ENCODE peak calls at places on chromosomes 4 and X, in four cellular contexts. One of them, this sample, is unnamed.

GRCh38 chr4:37138789-37139188 is 105.8 kb upstream of the NWD2 start:
- DNase-seq in NCI-H1092: no peak
- DNase-seq in non-pigmented ciliary epithelial cell: no peak
- DNase-seq in stimulated activated CD8-positive, alpha-beta memory T cell treated with anti-CD3 and anti-CD28 coated beads, Interleukin-4, amount 100 ng/mL, for 4 hours: no peak
- DNase-seq in this sample: no peak

GRCh38 chr4:18049446-18049845 is 27.9 kb upstream of the LCORL start:
- DNase-seq in NCI-H1092: no peak
- DNase-seq in non-pigmented ciliary epithelial cell: no peak
- DNase-seq in stimulated activated CD8-positive, alpha-beta memory T cell treated with anti-CD3 and anti-CD28 coated beads, Interleukin-4, amount 100 ng/mL, for 4 hours: no peak
- DNase-seq in this sample: no peak

GRCh38 chr4:146335763-146336412 is 121.5 kb downstream of the REELD1 start:
- DNase-seq in non-pigmented ciliary epithelial cell: no peak
- DNase-seq in NCI-H1092: no peak
- DNase-seq in stimulated activated CD8-positive, alpha-beta memory T cell treated with anti-CD3 and anti-CD28 coated beads, Interleukin-4, amount 100 ng/mL, for 4 hours: no peak
- DNase-seq in this sample: no peak

GRCh38 chr4:73705056-73705432 is 35.3 kb upstream of the CXCL8 start:
- DNase-seq in non-pigmented ciliary epithelial cell: no peak
- DNase-seq in NCI-H1092: no peak
- DNase-seq in stimulated activated CD8-positive, alpha-beta memory T cell treated with anti-CD3 and anti-CD28 coated beads, Interleukin-4, amount 100 ng/mL, for 4 hours: no peak
- DNase-seq in this sample: no peak

GRCh38 chr4:10013722-10014121 is 7.6 kb downstream of the SLC2A9 start:
- DNase-seq in non-pigmented ciliary epithelial cell: no peak
- DNase-seq in NCI-H1092: peak; percentile 18
- DNase-seq in stimulated activated CD8-positive, alpha-beta memory T cell treated with anti-CD3 and anti-CD28 coated beads, Interleukin-4, amount 100 ng/mL, for 4 hours: no peak
- DNase-seq in this sample: peak; percentile 70

GRCh38 chr4:176588436-176588835 is 204.3 kb downstream of the VEGFC start:
- DNase-seq in non-pigmented ciliary epithelial cell: no peak
- DNase-seq in stimulated activated CD8-positive, alpha-beta memory T cell treated with anti-CD3 and anti-CD28 coated beads, Interleukin-4, amount 100 ng/mL, for 4 hours: no peak
- DNase-seq in NCI-H1092: no peak
- DNase-seq in this sample: no peak

GRCh38 chr4:168882650-168883233 is 127.3 kb downstream of the CBR4 start:
- DNase-seq in non-pigmented ciliary epithelial cell: no peak
- DNase-seq in stimulated activated CD8-positive, alpha-beta memory T cell treated with anti-CD3 and anti-CD28 coated beads, Interleukin-4, amount 100 ng/mL, for 4 hours: no peak
- DNase-seq in NCI-H1092: no peak
- DNase-seq in this sample: no peak

GRCh38 chr4:53121304-53121865 is 244.5 kb downstream of the SCFD2 start:
- DNase-seq in NCI-H1092: no peak
- DNase-seq in stimulated activated CD8-positive, alpha-beta memory T cell treated with anti-CD3 and anti-CD28 coated beads, Interleukin-4, amount 100 ng/mL, for 4 hours: no peak
- DNase-seq in non-pigmented ciliary epithelial cell: no peak
- DNase-seq in this sample: no peak

GRCh38 chrX:133838761-133839676 is 146.4 kb downstream of the GPC3 start:
- DNase-seq in stimulated activated CD8-positive, alpha-beta memory T cell treated with anti-CD3 and anti-CD28 coated beads, Interleukin-4, amount 100 ng/mL, for 4 hours: no peak
- DNase-seq in NCI-H1092: no peak
- DNase-seq in non-pigmented ciliary epithelial cell: no peak
- DNase-seq in this sample: peak; percentile 56

GRCh38 chr4:128220286-128221235 is 67.1 kb downstream of the PGRMC2 start:
- DNase-seq in stimulated activated CD8-positive, alpha-beta memory T cell treated with anti-CD3 and anti-CD28 coated beads, Interleukin-4, amount 100 ng/mL, for 4 hours: no peak
- DNase-seq in NCI-H1092: no peak
- DNase-seq in non-pigmented ciliary epithelial cell: no peak
- DNase-seq in this sample: no peak

GRCh38 chr4:176792348-176793059 is at the start of gene VEGFC:
- DNase-seq in NCI-H1092: peak; percentile 2
- DNase-seq in non-pigmented ciliary epithelial cell: no peak
- DNase-seq in stimulated activated CD8-positive, alpha-beta memory T cell treated with anti-CD3 and anti-CD28 coated beads, Interleukin-4, amount 100 ng/mL, for 4 hours: no peak
- DNase-seq in this sample: peak; percentile 86

GRCh38 chr4:79652232-79652631 is 244.2 kb upstream of the GK2 start:
- DNase-seq in stimulated activated CD8-positive, alpha-beta memory T cell treated with anti-CD3 and anti-CD28 coated beads, Interleukin-4, amount 100 ng/mL, for 4 hours: no peak
- DNase-seq in NCI-H1092: no peak
- DNase-seq in non-pigmented ciliary epithelial cell: peak; percentile 70
- DNase-seq in this sample: peak; percentile 46

GRCh38 chr4:57442834-57443291 is 332.7 kb upstream of the IGFBP7 start:
- DNase-seq in stimulated activated CD8-positive, alpha-beta memory T cell treated with anti-CD3 and anti-CD28 coated beads, Interleukin-4, amount 100 ng/mL, for 4 hours: no peak
- DNase-seq in non-pigmented ciliary epithelial cell: no peak
- DNase-seq in NCI-H1092: peak; percentile 68
- DNase-seq in this sample: peak; percentile 77

GRCh38 chr4:174216935-174217272 is 66.6 kb downstream of the FBXO8 start:
- DNase-seq in NCI-H1092: no peak
- DNase-seq in stimulated activated CD8-positive, alpha-beta memory T cell treated with anti-CD3 and anti-CD28 coated beads, Interleukin-4, amount 100 ng/mL, for 4 hours: no peak
- DNase-seq in non-pigmented ciliary epithelial cell: no peak
- DNase-seq in this sample: no peak

GRCh38 chr4:71239365-71239764 is 99.5 kb upstream of the SLC4A4 start:
- DNase-seq in non-pigmented ciliary epithelial cell: no peak
- DNase-seq in NCI-H1092: no peak
- DNase-seq in stimulated activated CD8-positive, alpha-beta memory T cell treated with anti-CD3 and anti-CD28 coated beads, Interleukin-4, amount 100 ng/mL, for 4 hours: no peak
- DNase-seq in this sample: no peak

GRCh38 chr4:92304636-92305035 is 870 bp downstream of the GRID2 start:
- DNase-seq in stimulated activated CD8-positive, alpha-beta memory T cell treated with anti-CD3 and anti-CD28 coated beads, Interleukin-4, amount 100 ng/mL, for 4 hours: no peak
- DNase-seq in NCI-H1092: no peak
- DNase-seq in non-pigmented ciliary epithelial cell: no peak
- DNase-seq in this sample: peak; percentile 4

GRCh38 chr4:7365472-7366179 is 69.1 kb downstream of the PSAPL1 start:
- DNase-seq in non-pigmented ciliary epithelial cell: no peak
- DNase-seq in stimulated activated CD8-positive, alpha-beta memory T cell treated with anti-CD3 and anti-CD28 coated beads, Interleukin-4, amount 100 ng/mL, for 4 hours: no peak
- DNase-seq in NCI-H1092: peak; percentile 95
- DNase-seq in this sample: no peak

GRCh38 chr4:87270144-87270543 is 49.7 kb upstream of the KLHL8 start:
- DNase-seq in NCI-H1092: peak; percentile 23
- DNase-seq in stimulated activated CD8-positive, alpha-beta memory T cell treated with anti-CD3 and anti-CD28 coated beads, Interleukin-4, amount 100 ng/mL, for 4 hours: no peak
- DNase-seq in non-pigmented ciliary epithelial cell: peak; percentile 9
- DNase-seq in this sample: peak; percentile 60

GRCh38 chrX:129655547-129656248 is 942 bp upstream of the APLN start:
- DNase-seq in stimulated activated CD8-positive, alpha-beta memory T cell treated with anti-CD3 and anti-CD28 coated beads, Interleukin-4, amount 100 ng/mL, for 4 hours: no peak
- DNase-seq in NCI-H1092: peak; percentile 11
- DNase-seq in non-pigmented ciliary epithelial cell: no peak
- DNase-seq in this sample: no peak

GRCh38 chrX:40096395-40097091 is 1.2 kb downstream of the BCOR start:
- DNase-seq in non-pigmented ciliary epithelial cell: no peak
- DNase-seq in NCI-H1092: no peak
- DNase-seq in stimulated activated CD8-positive, alpha-beta memory T cell treated with anti-CD3 and anti-CD28 coated beads, Interleukin-4, amount 100 ng/mL, for 4 hours: peak; percentile 65
- DNase-seq in this sample: peak; percentile 68

GRCh38 chrX:96480081-96480480 is 204.6 kb upstream of the DIAPH2 start:
- DNase-seq in NCI-H1092: no peak
- DNase-seq in non-pigmented ciliary epithelial cell: peak; percentile 18
- DNase-seq in stimulated activated CD8-positive, alpha-beta memory T cell treated with anti-CD3 and anti-CD28 coated beads, Interleukin-4, amount 100 ng/mL, for 4 hours: no peak
- DNase-seq in this sample: no peak

GRCh38 chrX:64975491-64975890 is 759 bp downstream of the ZC4H2 start:
- DNase-seq in NCI-H1092: no peak
- DNase-seq in non-pigmented ciliary epithelial cell: no peak
- DNase-seq in stimulated activated CD8-positive, alpha-beta memory T cell treated with anti-CD3 and anti-CD28 coated beads, Interleukin-4, amount 100 ng/mL, for 4 hours: no peak
- DNase-seq in this sample: peak; percentile 27

GRCh38 chr4:6416518-6417286 is 55.7 kb downstream of the PPP2R2C start:
- DNase-seq in stimulated activated CD8-positive, alpha-beta memory T cell treated with anti-CD3 and anti-CD28 coated beads, Interleukin-4, amount 100 ng/mL, for 4 hours: no peak
- DNase-seq in NCI-H1092: peak; percentile 48
- DNase-seq in non-pigmented ciliary epithelial cell: no peak
- DNase-seq in this sample: no peak

GRCh38 chr4:176335421-176335820 is 15.7 kb downstream of the SPCS3 start:
- DNase-seq in non-pigmented ciliary epithelial cell: no peak
- DNase-seq in stimulated activated CD8-positive, alpha-beta memory T cell treated with anti-CD3 and anti-CD28 coated beads, Interleukin-4, amount 100 ng/mL, for 4 hours: no peak
- DNase-seq in NCI-H1092: no peak
- DNase-seq in this sample: no peak

GRCh38 chr4:147639388-147639787 is 22.2 kb downstream of the TMEM184C start:
- DNase-seq in stimulated activated CD8-positive, alpha-beta memory T cell treated with anti-CD3 and anti-CD28 coated beads, Interleukin-4, amount 100 ng/mL, for 4 hours: no peak
- DNase-seq in non-pigmented ciliary epithelial cell: no peak
- DNase-seq in NCI-H1092: no peak
- DNase-seq in this sample: no peak

GRCh38 chr4:39823193-39823592 is 125.3 kb downstream of the UBE2K start:
- DNase-seq in non-pigmented ciliary epithelial cell: no peak
- DNase-seq in NCI-H1092: no peak
- DNase-seq in stimulated activated CD8-positive, alpha-beta memory T cell treated with anti-CD3 and anti-CD28 coated beads, Interleukin-4, amount 100 ng/mL, for 4 hours: no peak
- DNase-seq in this sample: no peak

GRCh38 chr4:84948056-84948455 is 18.4 kb downstream of the WDFY3 start:
- DNase-seq in non-pigmented ciliary epithelial cell: no peak
- DNase-seq in NCI-H1092: no peak
- DNase-seq in stimulated activated CD8-positive, alpha-beta memory T cell treated with anti-CD3 and anti-CD28 coated beads, Interleukin-4, amount 100 ng/mL, for 4 hours: no peak
- DNase-seq in this sample: no peak

GRCh38 chrX:102535958-102536357 is 19.4 kb upstream of the TMSB15A start:
- DNase-seq in NCI-H1092: no peak
- DNase-seq in non-pigmented ciliary epithelial cell: no peak
- DNase-seq in stimulated activated CD8-positive, alpha-beta memory T cell treated with anti-CD3 and anti-CD28 coated beads, Interleukin-4, amount 100 ng/mL, for 4 hours: no peak
- DNase-seq in this sample: no peak

GRCh38 chrX:11172413-11172812 is 61.3 kb downstream of the HCCS start:
- DNase-seq in stimulated activated CD8-positive, alpha-beta memory T cell treated with anti-CD3 and anti-CD28 coated beads, Interleukin-4, amount 100 ng/mL, for 4 hours: no peak
- DNase-seq in non-pigmented ciliary epithelial cell: no peak
- DNase-seq in NCI-H1092: no peak
- DNase-seq in this sample: no peak

GRCh38 chr4:74473155-74473811 is 28.3 kb downstream of the AREG start:
- DNase-seq in stimulated activated CD8-positive, alpha-beta memory T cell treated with anti-CD3 and anti-CD28 coated beads, Interleukin-4, amount 100 ng/mL, for 4 hours: no peak
- DNase-seq in NCI-H1092: no peak
- DNase-seq in non-pigmented ciliary epithelial cell: peak; percentile 85
- DNase-seq in this sample: peak; percentile 51

GRCh38 chr4:177810210-177810609 is 368.0 kb upstream of the AGA start:
- DNase-seq in NCI-H1092: no peak
- DNase-seq in non-pigmented ciliary epithelial cell: no peak
- DNase-seq in stimulated activated CD8-positive, alpha-beta memory T cell treated with anti-CD3 and anti-CD28 coated beads, Interleukin-4, amount 100 ng/mL, for 4 hours: no peak
- DNase-seq in this sample: no peak

GRCh38 chr4:53748328-53748772 is 157.1 kb upstream of the LNX1 start:
- DNase-seq in stimulated activated CD8-positive, alpha-beta memory T cell treated with anti-CD3 and anti-CD28 coated beads, Interleukin-4, amount 100 ng/mL, for 4 hours: no peak
- DNase-seq in non-pigmented ciliary epithelial cell: no peak
- DNase-seq in NCI-H1092: no peak
- DNase-seq in this sample: no peak

GRCh38 chr4:2247128-2248043 is 5.5 kb upstream of the HAUS3 start:
- DNase-seq in NCI-H1092: no peak
- DNase-seq in stimulated activated CD8-positive, alpha-beta memory T cell treated with anti-CD3 and anti-CD28 coated beads, Interleukin-4, amount 100 ng/mL, for 4 hours: no peak
- DNase-seq in non-pigmented ciliary epithelial cell: no peak
- DNase-seq in this sample: peak; percentile 3

GRCh38 chr4:32133734-32134133 is 1413.6 kb downstream of the PCDH7 start:
- DNase-seq in stimulated activated CD8-positive, alpha-beta memory T cell treated with anti-CD3 and anti-CD28 coated beads, Interleukin-4, amount 100 ng/mL, for 4 hours: no peak
- DNase-seq in NCI-H1092: no peak
- DNase-seq in non-pigmented ciliary epithelial cell: no peak
- DNase-seq in this sample: no peak

GRCh38 chr4:29805245-29805644 is 914.9 kb upstream of the PCDH7 start:
- DNase-seq in non-pigmented ciliary epithelial cell: no peak
- DNase-seq in stimulated activated CD8-positive, alpha-beta memory T cell treated with anti-CD3 and anti-CD28 coated beads, Interleukin-4, amount 100 ng/mL, for 4 hours: no peak
- DNase-seq in NCI-H1092: no peak
- DNase-seq in this sample: peak; percentile 14

GRCh38 chr4:153465583-153465921 is 608 bp upstream of the TMEM131L start:
- DNase-seq in stimulated activated CD8-positive, alpha-beta memory T cell treated with anti-CD3 and anti-CD28 coated beads, Interleukin-4, amount 100 ng/mL, for 4 hours: no peak
- DNase-seq in non-pigmented ciliary epithelial cell: no peak
- DNase-seq in NCI-H1092: peak; percentile 21
- DNase-seq in this sample: peak; percentile 60

GRCh38 chr4:72442147-72442546 is 126.9 kb downstream of the ADAMTS3 start:
- DNase-seq in non-pigmented ciliary epithelial cell: no peak
- DNase-seq in stimulated activated CD8-positive, alpha-beta memory T cell treated with anti-CD3 and anti-CD28 coated beads, Interleukin-4, amount 100 ng/mL, for 4 hours: no peak
- DNase-seq in NCI-H1092: no peak
- DNase-seq in this sample: no peak

GRCh38 chr4:20251061-20251795 is 477 bp upstream of the SLIT2 start:
- DNase-seq in stimulated activated CD8-positive, alpha-beta memory T cell treated with anti-CD3 and anti-CD28 coated beads, Interleukin-4, amount 100 ng/mL, for 4 hours: no peak
- DNase-seq in non-pigmented ciliary epithelial cell: no peak
- DNase-seq in NCI-H1092: no peak
- DNase-seq in this sample: no peak

This sample was measured in hepatocyte.